ENCODE peak calls at places on chromosomes 6 and 20, in seven cellular contexts. E is OCI-LY7; X is activated CD4-positive, alpha-beta memory T cell treated with anti-CD3 and anti-CD28 coated beads for 36 hours; K is posterior cingulate gyrus; D is kidney tubule cell; I is CD8-positive, alpha-beta memory T cell; U is NCI-H1694 treated with DMSO at 0.1 percent for 48 hours. O is an unnamed sample.

GRCh38 chr20:24936526-24937407 is 12.3 kb upstream of the CST7 start:
- DNase-seq in U (no peak), D (no peak), E (no peak), K (no peak), X (no peak), I (no peak), O (no peak)

GRCh38 chr20:47789081-47789998 is 4.1 kb upstream of the SULF2 start:
- DNase-seq in U (no peak), D (no peak), I (no peak), E (no peak), K (no peak), X (no peak), O (no peak)

GRCh38 chr6:63278916-63279315 is 40.9 kb downstream of the LGSN start:
- DNase-seq in I (no peak), K (no peak), D (no peak), U (no peak), X (no peak), E (no peak), O (no peak)

GRCh38 chr6:106318061-106318460 is 7.5 kb downstream of the ATG5 start:
- DNase-seq in K (no peak), U (no peak), X (no peak), E (no peak), I (no peak), D (no peak), O (no peak)

GRCh38 chr20:22471156-22471836 is 113.1 kb downstream of the FOXA2 start:
- DNase-seq in K (no peak), X (no peak), E (no peak), D (no peak), I (no peak), U (no peak), O (no peak)

GRCh38 chr6:54935739-54936138 is 89.2 kb downstream of the FAM83B start:
- DNase-seq in E (no peak), I (no peak), U (no peak), K (no peak), D (peak; percentile 92), X (no peak), O (no peak)

GRCh38 chr6:2770171-2770570 is 5.0 kb downstream of the WRNIP1 start:
- DNase-seq in U (no peak), I (no peak), E (no peak), D (peak; percentile 44), X (no peak), K (no peak), O (no peak)

GRCh38 chr6:121382467-121383121 is 48.3 kb upstream of the TBC1D32 start:
- DNase-seq in E (no peak), X (no peak), K (no peak), U (no peak), D (no peak), I (no peak), O (no peak)

GRCh38 chr6:43842231-43842794 is 72.3 kb downstream of the VEGFA start:
- DNase-seq in U (no peak), D (peak; percentile 8), K (no peak), E (no peak), I (no peak), X (no peak), O (no peak)

GRCh38 chr6:82364087-82365010 is 732 bp downstream of the TPBG start:
- DNase-seq in X (peak; percentile 27), K (peak; percentile 9), I (no peak), E (no peak), U (no peak), D (peak; percentile 78), O (peak; percentile 51)

GRCh38 chr20:54524849-54525248 is 49.5 kb downstream of the DOK5 start:
- DNase-seq in D (no peak), X (no peak), U (no peak), K (no peak), I (no peak), E (no peak), O (no peak)

GRCh38 chr20:50216543-50217206 is 26.0 kb downstream of the CEBPB start:
- DNase-seq in U (no peak), K (no peak), I (no peak), D (no peak), E (no peak), X (no peak), O (no peak)

GRCh38 chr6:49551866-49552129 is 1.3 kb downstream of the C6orf141 start:
- DNase-seq in E (no peak), X (no peak), K (no peak), D (no peak), U (no peak), I (no peak), O (no peak)

GRCh38 chr20:51768759-51769517 is 748 bp upstream of the ATP9A start:
- DNase-seq in X (peak; percentile 29), E (no peak), K (peak; percentile 29), D (no peak), U (no peak), I (no peak), O (no peak)

O was measured in T1000.